ENCODE peak calls at places on chromosomes 7 and 10, in five cellular contexts. P, D, U, C and T are unnamed samples.

GRCh38 chr7:7219216-7219615 is 36.9 kb downstream of the C1GALT1 start:
- DNase-seq in P (no peak), D (no peak), U (peak), C (no peak), T (no peak)

GRCh38 chr7:25098096-25099046 is 26.7 kb downstream of the CYCS start:
- DNase-seq in P (peak), D (peak), U (peak), C (peak), T (peak)

GRCh38 chr7:36440880-36441279 is 51.2 kb downstream of the ANLN start:
- DNase-seq in P (peak), D (no peak), U (peak), C (no peak), T (peak)

GRCh38 chr7:64876792-64877713 is 26.0 kb upstream of the ZNF273 start:
- DNase-seq in P (peak), D (no peak), U (no peak), C (no peak), T (peak)

GRCh38 chr7:128164061-128164954 is 76.8 kb upstream of the LEP start:
- DNase-seq in P (no peak), D (no peak), U (peak), C (no peak), T (no peak)

GRCh38 chr10:78196964-78197363 is 163.3 kb downstream of the RPS24 start:
- DNase-seq in P (no peak), D (no peak), U (peak), C (no peak), T (no peak)

GRCh38 chr10:6204063-6204340 is 1.3 kb downstream of the PFKFB3 start:
- DNase-seq in P (peak), D (no peak), U (no peak), C (no peak), T (peak)

GRCh38 chr7:100965051-100965722 is 4.2 kb upstream of the MUC12 start:
- DNase-seq in P (no peak), D (peak), U (no peak), C (no peak), T (no peak)

GRCh38 chr10:126171555-126171954 is 216.7 kb downstream of the ADAM12 start:
- DNase-seq in P (no peak), D (no peak), U (no peak), C (no peak), T (no peak)

GRCh38 chr7:16365177-16365576 is 56.2 kb downstream of the CRPPA start:
- DNase-seq in P (no peak), D (no peak), U (peak), C (no peak), T (no peak)

GRCh38 chr7:11485626-11486025 is 346.4 kb downstream of the THSD7A start:
- DNase-seq in P (no peak), D (no peak), U (no peak), C (no peak), T (no peak)

GRCh38 chr7:11489280-11489679 is 342.7 kb downstream of the THSD7A start:
- DNase-seq in P (no peak), D (no peak), U (no peak), C (no peak), T (no peak)

GRCh38 chr7:11491811-11492210 is 340.2 kb downstream of the THSD7A start:
- DNase-seq in P (peak), D (no peak), U (no peak), C (no peak), T (no peak)

DNA sequence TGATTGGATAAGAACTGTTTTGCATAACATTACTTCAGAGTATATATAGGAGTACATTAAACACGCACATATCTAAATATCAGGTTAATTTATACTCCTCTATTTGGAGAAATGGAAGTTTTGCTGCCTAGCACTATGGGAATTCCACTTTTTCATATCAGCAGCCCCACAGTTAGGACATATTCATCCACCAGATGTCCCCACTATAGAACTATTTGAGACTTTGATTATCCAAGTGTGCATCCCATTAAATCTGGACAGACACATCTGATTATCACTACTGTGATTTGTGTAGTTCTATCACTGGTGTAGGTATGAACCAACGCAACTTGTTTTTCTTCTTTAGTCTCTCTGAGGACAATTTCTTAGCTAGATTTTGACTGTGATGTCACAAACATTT is 345.7 kb downstream of the THSD7A start:
- DNase-seq in P (no peak), D (no peak), U (no peak), C (no peak), T (no peak)
- TF ChIP-seq CTCF in P (no peak), D (no peak), U (no peak), C (no peak), T (no peak)

DNA sequence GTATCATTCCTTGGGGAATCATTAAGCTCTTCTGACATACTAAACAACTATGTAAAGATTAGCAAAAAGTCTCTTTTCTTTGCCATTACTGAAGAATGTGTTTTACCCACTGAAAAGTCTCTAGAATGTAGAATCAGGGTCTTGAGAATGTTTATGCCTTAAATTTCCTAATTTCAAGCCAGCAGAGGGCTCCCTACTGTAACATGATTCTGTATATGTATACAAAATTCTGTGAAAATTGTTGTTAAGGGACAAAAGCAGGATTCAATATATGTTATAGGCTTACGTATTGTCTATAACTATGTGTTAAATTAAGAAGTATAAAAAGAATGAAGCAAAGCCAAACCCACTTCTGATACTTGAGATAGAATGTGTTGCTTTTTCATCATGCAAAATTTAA is 296.9 kb upstream of the DGKB start:
- DNase-seq in P (no peak), D (no peak), U (peak), C (no peak), T (no peak)
- TF ChIP-seq CTCF in P (peak), D (no peak), U (no peak), C (no peak), T (peak)

GRCh38 chr7:144786079-144786478 is 49.8 kb downstream of the TPK1 start:
- DNase-seq in P (peak), D (no peak), U (no peak), C (no peak), T (no peak)

GRCh38 chr7:144784943-144785342 is 50.9 kb downstream of the TPK1 start:
- DNase-seq in P (no peak), D (no peak), U (no peak), C (peak), T (no peak)

GRCh38 chr7:144786522-144786921 is 49.3 kb downstream of the TPK1 start:
- DNase-seq in P (peak), D (no peak), U (no peak), C (no peak), T (peak)

GRCh38 chr7:144785491-144785890 is 50.4 kb downstream of the TPK1 start:
- DNase-seq in P (no peak), D (no peak), U (no peak), C (no peak), T (no peak)

GRCh38 chr7:144787127-144787526 is 48.7 kb downstream of the TPK1 start:
- DNase-seq in P (no peak), D (no peak), U (no peak), C (no peak), T (no peak)
- TF ChIP-seq CTCF in P (peak), D (no peak), U (peak), C (no peak), T (no peak)

GRCh38 chr10:92755725-92756124 is 66.0 kb downstream of the HHEX start:
- DNase-seq in P (no peak), D (no peak), U (no peak), C (no peak), T (no peak)

GRCh38 chr10:92758594-92758993 is 68.8 kb downstream of the HHEX start:
- DNase-seq in P (no peak), D (no peak), U (no peak), C (no peak), T (no peak)

GRCh38 chr10:92756233-92757065 is 66.7 kb downstream of the HHEX start:
- DNase-seq in P (no peak), D (peak), U (peak), C (no peak), T (peak)

GRCh38 chr10:92757720-92758119 is 68.0 kb downstream of the HHEX start:
- DNase-seq in P (no peak), D (no peak), U (no peak), C (no peak), T (no peak)

GRCh38 chr10:92757066-92757716 is 67.4 kb downstream of the HHEX start:
- DNase-seq in P (peak), D (peak), U (peak), C (peak), T (peak)
- TF ChIP-seq CTCF in P (peak), D (peak), U (peak), C (peak), T (no peak)